ENCODE peak calls at places on chromosomes 11 and 22, in five cellular contexts. F is AG09319, P is A549, E is prostate gland, U is astrocyte of the spinal cord. A is an unnamed sample.
A peak's percentile ranks its signal among the peaks of the same experiment; 100 is the strongest.

GRCh38 chr22:36343720-36344105 is 44.1 kb downstream of the MYH9 start:
- DNase-seq in F (no peak), P (no peak), E (peak; percentile 76), U (no peak), A (no peak)

GRCh38 chr22:20964799-20965103 is 2.3 kb upstream of the AIFM3 start:
- DNase-seq in F (no peak), P (no peak), E (no peak), U (no peak), A (no peak)

GRCh38 chr11:113462830-113463229 is 12.4 kb downstream of the DRD2 start:
- DNase-seq in F (no peak), P (no peak), E (no peak), U (no peak), A (no peak)

GRCh38 chr11:3129591-3130268 is 35.4 kb downstream of the OSBPL5 start:
- DNase-seq in F (no peak), P (no peak), E (no peak), U (no peak), A (no peak)

GRCh38 chr11:33721291-33721840 is 14.9 kb downstream of the CD59 start:
- DNase-seq in F (no peak), P (no peak), E (no peak), U (peak; percentile 67), A (no peak)

GRCh38 chr22:41681616-41682015 is 7.1 kb downstream of the SNU13 start:
- DNase-seq in F (no peak), P (no peak), E (no peak), U (no peak), A (no peak)

GRCh38 chr11:116428638-116428975 is 344.2 kb downstream of the BUD13 start:
- DNase-seq in F (no peak), P (no peak), E (no peak), U (no peak), A (no peak)

GRCh38 chr11:58658553-58659080 is 36.2 kb downstream of the CNTF start:
- DNase-seq in F (no peak), P (no peak), E (no peak), U (no peak), A (no peak)

GRCh38 chr22:43743131-43743530 is 69.0 kb downstream of the EFCAB6 start:
- DNase-seq in F (no peak), P (no peak), E (no peak), U (no peak), A (no peak)

GRCh38 chr11:33657757-33658156 is 42.9 kb downstream of the C11orf91 start:
- DNase-seq in F (no peak), P (no peak), E (no peak), U (no peak), A (no peak)

GRCh38 chr11:2888266-2888968 is 2.8 kb upstream of the CDKN1C start:
- DNase-seq in F (peak; percentile 52), P (peak; percentile 85), E (peak; percentile 90), U (peak; percentile 84), A (peak; percentile 88)

GRCh38 chr22:22743128-22743760 is 98.8 kb downstream of the GGTLC2 start:
- DNase-seq in F (no peak), P (no peak), E (no peak), U (no peak), A (no peak)

GRCh38 chr22:44383652-44384562 is 71.2 kb upstream of the SHISAL1 start:
- DNase-seq in F (no peak), P (no peak), E (no peak), U (no peak), A (no peak)

GRCh38 chr22:37043828-37044538 is 7.6 kb upstream of the KCTD17 start:
- DNase-seq in F (no peak), P (peak; percentile 82), E (peak; percentile 76), U (no peak), A (peak; percentile 62)

GRCh38 chr11:126362879-126363655 is 7.6 kb downstream of the ST3GAL4 start:
- DNase-seq in F (no peak), P (no peak), E (no peak), U (no peak), A (no peak)

GRCh38 chr11:18677560-18677959 is 21.0 kb upstream of the TMEM86A start:
- DNase-seq in F (no peak), P (no peak), E (no peak), U (no peak), A (no peak)

GRCh38 chr11:84518601-84519183 is 1108.5 kb downstream of the DLG2 start:
- DNase-seq in F (no peak), P (no peak), E (no peak), U (no peak), A (no peak)

GRCh38 chr11:65479184-65480145 is 19.4 kb upstream of the MALAT1 start:
- DNase-seq in F (peak; percentile 78), P (peak; percentile 86), E (peak; percentile 79), U (peak; percentile 84), A (no peak)

GRCh38 chr11:65478411-65479183 is 20.2 kb upstream of the MALAT1 start:
- DNase-seq in F (no peak), P (no peak), E (no peak), U (peak; percentile 61), A (no peak)

GRCh38 chr11:65476632-65477270 is 22.1 kb upstream of the MALAT1 start:
- DNase-seq in F (no peak), P (no peak), E (no peak), U (peak; percentile 38), A (no peak)

GRCh38 chr11:65473275-65473860 is 25.5 kb upstream of the MALAT1 start:
- DNase-seq in F (no peak), P (no peak), E (no peak), U (peak; percentile 40), A (no peak)

DNA sequence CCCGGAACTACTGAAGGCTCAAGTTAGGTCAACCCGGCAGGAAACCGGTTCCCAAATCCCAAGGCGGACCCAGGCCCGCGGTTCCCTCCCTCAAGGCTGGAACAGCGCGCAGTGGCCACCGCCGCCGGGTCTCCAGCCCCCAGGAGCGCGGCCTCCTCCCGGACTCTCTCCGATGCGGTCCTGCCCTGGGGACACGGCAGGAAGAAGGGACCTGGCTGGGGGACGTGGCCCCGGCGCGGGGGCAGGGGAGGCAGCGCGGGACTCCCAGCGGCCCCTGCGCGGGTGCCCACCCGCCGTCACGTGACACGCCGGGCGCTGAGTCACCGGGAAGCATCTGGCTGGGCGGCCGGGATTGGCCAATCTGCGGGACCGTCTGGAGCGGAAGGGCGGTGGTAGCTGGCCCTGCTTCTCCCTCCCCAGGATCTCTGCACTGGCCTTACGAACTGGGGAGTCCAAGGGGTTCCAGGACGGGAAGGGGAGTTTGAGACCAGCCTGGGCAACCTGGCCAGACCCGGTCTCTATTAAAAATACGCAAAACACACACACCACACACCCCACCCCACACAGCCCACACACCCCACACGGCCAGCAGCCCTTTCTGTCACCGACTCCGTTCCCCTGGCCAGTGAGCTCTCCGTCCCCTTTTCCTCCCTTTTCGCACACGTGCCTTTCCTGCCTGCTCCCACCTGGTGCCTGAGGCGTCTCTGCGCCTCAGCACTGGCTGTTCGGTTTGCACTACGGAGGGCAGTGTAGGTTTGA is 21.4 kb upstream of the MALAT1 start:
- DNase-seq in F (peak; percentile 85), P (peak; percentile 95), E (peak; percentile 97), U (peak; percentile 96), A (peak; percentile 88)
- TF ChIP-seq CTCF in F (no peak), P (no peak), E (no peak), U (no peak), A (no peak)

GRCh38 chr11:11789735-11790369 is 51.9 kb upstream of the USP47 start:
- DNase-seq in F (no peak), P (peak; percentile 34), E (no peak), U (peak; percentile 19), A (no peak)

GRCh38 chr11:11786771-11787170 is 55.0 kb upstream of the USP47 start:
- DNase-seq in F (peak; percentile 3), P (peak; percentile 47), E (no peak), U (peak; percentile 28), A (no peak)

GRCh38 chr11:11787305-11788066 is 54.3 kb upstream of the USP47 start:
- DNase-seq in F (peak; percentile 32), P (peak; percentile 70), E (peak; percentile 73), U (peak; percentile 71), A (peak; percentile 62)

GRCh38 chr11:11786234-11786633 is 55.5 kb upstream of the USP47 start:
- DNase-seq in F (no peak), P (no peak), E (no peak), U (no peak), A (no peak)

GRCh38 chr11:11788067-11788710 is 53.6 kb upstream of the USP47 start:
- DNase-seq in F (no peak), P (no peak), E (no peak), U (no peak), A (no peak)
- TF ChIP-seq CTCF in F (no peak), P (no peak), E (no peak), U (no peak), A (no peak)

GRCh38 chr11:91773090-91773489 is 451.5 kb upstream of the FAT3 start:
- DNase-seq in F (no peak), P (peak; percentile 29), E (no peak), U (no peak), A (no peak)
- TF ChIP-seq CTCF in F (no peak), P (no peak), E (no peak), U (peak; percentile 8), A (peak; percentile 37)

GRCh38 chr11:110174645-110175310 is 81.6 kb downstream of the ZC3H12C start:
- DNase-seq in F (no peak), P (no peak), E (no peak), U (peak; percentile 61), A (no peak)
- TF ChIP-seq CTCF in F (no peak), P (no peak), E (no peak), U (no peak), A (no peak)

GRCh38 chr22:46598737-46599424 is 21.3 kb upstream of the GRAMD4 start:
- DNase-seq in F (no peak), P (no peak), E (no peak), U (no peak), A (no peak)
- TF ChIP-seq CTCF in F (no peak), P (no peak), E (no peak), U (no peak), A (no peak)

DNA sequence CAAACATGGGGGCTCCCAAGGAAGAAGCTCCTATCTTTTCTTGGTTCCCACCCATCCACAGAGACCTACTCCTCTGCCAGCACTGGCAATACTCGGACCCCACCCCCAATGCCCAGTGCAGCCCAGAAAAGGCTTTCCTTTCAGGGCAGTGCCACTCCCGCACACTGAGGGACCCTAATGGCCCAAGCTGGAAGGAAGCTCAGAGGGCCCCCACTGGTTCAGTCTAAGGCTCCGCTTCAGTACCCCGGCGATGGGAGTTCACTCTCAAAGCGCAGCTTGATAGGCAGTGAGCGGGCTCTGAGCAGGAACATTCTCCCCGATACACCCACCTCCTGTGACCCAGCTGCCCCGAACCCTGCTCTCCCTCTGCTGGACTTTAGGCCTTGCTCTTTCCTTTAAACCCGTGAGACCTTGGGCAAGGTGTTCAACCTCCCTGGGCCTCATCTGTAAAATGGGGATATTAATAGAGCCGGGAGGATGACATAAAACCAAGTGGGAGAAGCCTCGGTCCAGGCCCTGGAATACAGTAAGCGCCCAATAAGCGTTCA is 48.4 kb downstream of the CHRDL2 start:
- DNase-seq in F (no peak), P (no peak), E (no peak), U (no peak), A (no peak)
- TF ChIP-seq CTCF in F (no peak), P (no peak), E (no peak), U (no peak), A (no peak)

GRCh38 chr22:38214248-38215056 is 12.7 kb downstream of the MAFF start:
- DNase-seq in F (no peak), P (no peak), E (peak; percentile 42), U (peak; percentile 71), A (peak; percentile 44)
- TF ChIP-seq CTCF in F (peak; percentile 12), P (no peak), E (peak; percentile 28), U (peak; percentile 25), A (peak; percentile 14)

A was measured in progenitor cell of endocrine pancreas.